ENCODE peak calls at places on chromosomes 5 and 9, in four cellular contexts. X is heart right ventricle; G is IMR-90; D is CD4-positive, alpha-beta memory T cell. F is an unnamed sample.
A peak's percentile ranks its signal among the peaks of the same experiment; 100 is the strongest.

GRCh38 chr5:79225441-79225840 is 10.5 kb upstream of the JMY start:
- DNase-seq in X (no peak), D (no peak), G (no peak), F (no peak)

GRCh38 chr5:129460951-129461815 is 1.1 kb downstream of the ADAMTS19 start:
- DNase-seq in X (peak; percentile 32), D (no peak), G (no peak), F (peak; percentile 50)

GRCh38 chr5:134975078-134975715 is 7.5 kb downstream of the CATSPER3 start:
- DNase-seq in D (no peak), G (peak; percentile 47), X (no peak), F (no peak)

GRCh38 chr5:6158974-6159863 is 219.1 kb downstream of the MED10 start:
- DNase-seq in G (peak; percentile 21), X (no peak), D (no peak), F (no peak)

GRCh38 chr5:95673076-95673475 is 9.7 kb downstream of the SPATA9 start:
- DNase-seq in D (no peak), G (peak; percentile 40), X (no peak), F (no peak)

GRCh38 chr5:109125755-109126429 is 283.9 kb downstream of the PJA2 start:
- DNase-seq in G (no peak), X (no peak), D (no peak), F (no peak)

GRCh38 chr9:106859957-106860715 is 2.8 kb upstream of the ZNF462 start:
- DNase-seq in D (no peak), G (no peak), X (peak; percentile 44), F (peak; percentile 63)

GRCh38 chr5:169786219-169786618 is 149.1 kb downstream of the DOCK2 start:
- DNase-seq in X (no peak), D (no peak), G (no peak), F (no peak)

GRCh38 chr9:117414220-117414905 is 494 bp downstream of the ASTN2 start:
- DNase-seq in D (no peak), X (peak; percentile 25), G (no peak), F (peak; percentile 29)

GRCh38 chr9:86549920-86550319 is 195.7 kb upstream of the TUT7 start:
- DNase-seq in X (no peak), G (no peak), D (no peak), F (no peak)

GRCh38 chr5:33408816-33409215 is 31.9 kb upstream of the TARS1 start:
- DNase-seq in G (no peak), D (no peak), X (no peak), F (no peak)

GRCh38 chr5:53178830-53179229 is 69.3 kb upstream of the MOCS2 start:
- DNase-seq in X (no peak), D (no peak), G (no peak), F (no peak)

GRCh38 chr9:137095664-137096517 is 9.1 kb downstream of the MAN1B1 start:
- DNase-seq in X (no peak), D (peak; percentile 88), G (no peak), F (no peak)

GRCh38 chr9:38024036-38024681 is 44.9 kb downstream of the SHB start:
- DNase-seq in X (no peak), D (no peak), G (peak; percentile 94), F (no peak)
- H3K27ac ChIP-seq in X (peak overlapping the region; percentile 44), D (no peak overlapping the region), G (peak overlapping the region; percentile 96), F (no peak overlapping the region)

DNA sequence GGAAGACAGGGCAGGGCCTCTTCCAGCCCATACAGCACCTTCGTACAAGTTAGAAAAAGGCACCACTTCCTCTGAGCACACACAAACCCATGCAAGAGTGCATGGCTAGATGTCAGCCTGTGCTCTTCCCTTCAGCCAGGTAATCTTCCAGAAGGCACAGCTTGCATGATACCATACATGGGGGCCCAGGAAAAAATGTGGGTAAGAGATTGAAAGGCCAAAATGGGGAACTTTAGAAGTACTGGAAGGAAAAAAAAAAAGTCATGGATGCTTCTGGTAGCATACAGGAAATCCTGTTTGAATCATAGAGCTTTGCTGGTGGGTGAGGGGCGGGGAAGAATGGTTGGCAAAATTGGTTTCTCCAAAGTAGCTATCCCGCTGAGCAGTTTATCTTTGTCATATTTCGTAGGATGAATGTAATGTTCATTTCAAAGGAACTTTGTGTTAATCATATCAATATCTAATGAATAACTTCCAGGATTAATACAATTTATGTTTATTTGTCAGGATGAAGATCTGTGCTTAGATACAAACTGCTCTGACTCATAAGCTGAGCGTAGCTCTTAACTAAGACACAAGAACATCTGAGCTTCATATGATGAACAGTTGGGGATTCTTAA is 78.2 kb upstream of the MAP3K1 start:
- DNase-seq in G (peak; percentile 75), X (no peak), D (no peak), F (peak; percentile 37)
- H3K27ac ChIP-seq in G (no peak overlapping the region), X (no peak overlapping the region), D (peak overlapping the region; percentile 45), F (peak overlapping the region; percentile 25)

GRCh38 chr5:141342773-141343172 is 856 bp upstream of the PCDHGA3 start:
- DNase-seq in D (no peak), X (no peak), G (no peak), F (no peak)

GRCh38 chr5:141343953-141344463 is 379 bp downstream of the PCDHGA3 start:
- DNase-seq in D (no peak), G (no peak), X (no peak), F (no peak)

GRCh38 chr5:141338538-141339306 is at the start of gene PCDHGA2:
- DNase-seq in D (no peak), G (peak; percentile 66), X (no peak), F (peak; percentile 52)

GRCh38 chr5:141345327-141345726 is 1.7 kb downstream of the PCDHGA3 start:
- DNase-seq in X (no peak), G (no peak), D (no peak), F (no peak)

DNA sequence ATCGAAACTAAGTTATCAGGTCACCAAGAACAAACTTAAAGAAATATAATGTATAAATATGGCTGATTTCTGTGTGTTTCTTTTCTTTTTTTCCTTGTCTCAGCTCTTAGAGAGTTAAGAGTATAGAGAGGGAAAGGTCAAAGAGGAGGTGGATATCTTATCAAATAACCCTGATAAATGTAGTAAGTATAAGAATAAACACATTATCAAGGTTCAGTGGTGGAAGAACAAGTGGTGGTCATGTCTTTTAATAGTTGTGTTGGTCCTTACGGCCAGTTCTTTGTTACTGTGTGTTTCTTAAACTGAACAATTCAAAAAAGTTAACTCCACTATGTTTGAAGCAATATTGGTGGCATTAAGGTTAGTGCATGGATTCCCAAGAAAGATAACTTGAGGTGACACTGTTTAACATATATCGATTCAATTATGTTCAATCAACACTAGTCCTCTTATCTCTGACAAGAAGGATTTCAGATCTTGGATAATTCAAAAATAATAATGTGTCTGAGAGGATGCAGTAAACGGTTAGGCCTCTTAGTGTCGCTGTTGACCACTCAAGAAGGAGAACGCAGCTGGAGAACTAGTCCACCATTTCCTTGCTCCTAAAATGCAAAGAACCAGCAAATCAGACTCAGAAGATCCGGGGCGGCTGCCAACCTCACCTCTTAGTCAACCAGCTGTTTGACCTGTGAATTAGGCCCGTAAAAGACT is at the start of gene PCDHGA3:
- DNase-seq in X (no peak), D (no peak), G (peak; percentile 71), F (no peak)
- H3K27ac ChIP-seq in X (peak within 1 kb of the TSS; percentile 66), D (no peak within 1 kb of the TSS), G (peak within 1 kb of the TSS; percentile 44), F (peak within 1 kb of the TSS; percentile 71)

GRCh38 chr5:138610468-138611294 is 35.5 kb upstream of the HSPA9 start:
- DNase-seq in D (no peak), X (no peak), G (no peak), F (no peak)
- H3K27ac ChIP-seq in D (no peak overlapping the region), X (peak overlapping the region; percentile 39), G (no peak overlapping the region), F (no peak overlapping the region)

DNA sequence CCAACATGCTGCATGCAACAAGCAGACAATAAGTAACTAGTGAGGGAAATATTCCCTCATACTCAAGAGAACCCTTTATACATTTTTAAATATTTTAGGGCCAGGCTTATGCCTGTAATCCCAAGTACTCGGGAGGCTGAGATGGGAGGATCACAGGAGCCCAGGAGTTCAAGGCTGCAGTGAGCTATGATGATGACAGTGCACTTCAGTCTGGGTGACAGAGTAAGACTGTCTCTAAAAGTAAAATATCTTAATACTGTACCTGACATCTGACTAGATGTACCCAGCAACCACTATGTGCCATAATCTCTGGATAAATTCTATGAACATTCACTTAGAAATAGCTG is 1.9 kb upstream of the C5orf15 start:
- DNase-seq in G (no peak), D (no peak), X (no peak), F (no peak)
- H3K27ac ChIP-seq in G (peak overlapping the region; percentile 41), D (peak overlapping the region; percentile 95), X (no peak overlapping the region), F (no peak overlapping the region)

GRCh38 chr5:106523842-106524241 is 1146.9 kb downstream of the EFNA5 start:
- DNase-seq in D (no peak), G (peak; percentile 5), X (no peak), F (no peak)
- H3K27ac ChIP-seq in D (no peak overlapping the region), G (no peak overlapping the region), X (no peak overlapping the region), F (no peak overlapping the region)

DNA sequence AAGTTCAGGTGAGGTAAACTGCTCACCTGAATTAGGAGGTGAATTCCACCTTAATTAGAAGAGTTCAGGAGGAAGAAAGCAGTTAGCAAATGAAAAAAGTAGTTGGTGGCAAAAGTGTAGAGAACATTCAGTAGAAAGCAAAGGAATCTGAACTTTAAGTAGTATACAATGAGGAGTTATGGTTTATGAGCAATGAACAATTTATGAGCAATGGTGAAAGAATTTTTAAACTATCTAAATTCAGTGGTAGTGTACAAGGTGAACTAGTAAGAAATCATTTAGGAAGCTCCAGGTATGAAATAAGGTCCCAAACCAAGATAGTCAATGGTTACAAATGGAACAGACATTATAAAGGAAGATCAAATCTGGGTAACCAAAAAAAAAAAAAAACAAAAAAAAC is 3.1 kb downstream of the CETN3 start:
- DNase-seq in G (peak; percentile 10), D (no peak), X (no peak), F (no peak)
- H3K27ac ChIP-seq in G (no peak overlapping the region), D (no peak overlapping the region), X (no peak overlapping the region), F (no peak overlapping the region)

GRCh38 chr9:120889606-120890396 is 12.8 kb upstream of the PHF19 start:
- DNase-seq in X (no peak), D (no peak), G (no peak), F (no peak)

GRCh38 chr9:120886490-120886967 is 9.5 kb upstream of the PHF19 start:
- DNase-seq in D (no peak), G (peak; percentile 78), X (peak; percentile 30), F (no peak)

GRCh38 chr9:120885968-120886367 is 9.0 kb upstream of the PHF19 start:
- DNase-seq in D (no peak), X (no peak), G (peak; percentile 12), F (no peak)

GRCh38 chr9:120890415-120891254 is 13.6 kb upstream of the PHF19 start:
- DNase-seq in D (peak; percentile 73), G (no peak), X (no peak), F (no peak)

GRCh38 chr9:120888626-120889025 is 11.6 kb upstream of the PHF19 start:
- DNase-seq in G (no peak), D (no peak), X (no peak), F (no peak)
- H3K27ac ChIP-seq in G (no peak overlapping the region), D (peak overlapping the region; percentile 76), X (no peak overlapping the region), F (no peak overlapping the region)

DNA sequence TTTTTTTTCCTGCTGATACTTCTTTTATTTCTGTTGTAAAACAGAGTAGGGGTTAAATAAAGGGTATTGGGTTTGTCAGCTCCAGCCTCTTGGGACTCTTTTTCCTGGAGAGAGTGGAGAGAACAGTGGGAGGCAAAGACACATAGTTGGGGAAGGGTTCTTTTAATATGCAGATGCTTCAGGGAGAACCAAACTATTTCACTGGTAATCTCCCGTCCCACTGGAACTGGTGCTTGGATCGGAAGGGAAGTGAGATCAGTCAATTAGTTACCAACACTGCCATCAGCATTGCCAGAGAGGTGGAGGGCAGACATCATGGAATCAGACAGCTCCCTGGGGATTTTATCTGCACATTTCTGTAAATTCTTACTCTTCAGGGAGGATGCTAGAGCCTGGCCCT is 47.6 kb upstream of the ELOVL7 start:
- DNase-seq in D (no peak), G (no peak), X (no peak), F (no peak)
- H3K27ac ChIP-seq in D (no peak overlapping the region), G (no peak overlapping the region), X (no peak overlapping the region), F (no peak overlapping the region)

F was measured in heart left ventricle.